ENCODE peak calls at places on chromosomes 13 and 19, in six cellular contexts. O, M, Z, B, I and Q are unnamed samples.

GRCh38 chr19:35851213-35852028 is 883 bp downstream of the NPHS1 start:
- DNase-seq in O (no peak), M (no peak), Z (no peak), B (no peak), I (no peak), Q (no peak)

GRCh38 chr13:44575741-44576395 is at the start of gene TSC22D1:
- DNase-seq in O (no peak), M (peak), Z (peak), B (peak), I (peak), Q (no peak)

GRCh38 chr19:38709119-38709518 is 35.2 kb downstream of the CAPN12 start:
- DNase-seq in O (no peak), M (no peak), Z (no peak), B (no peak), I (no peak), Q (no peak)

GRCh38 chr19:44282846-44283245 is 22.0 kb downstream of the ZNF235 start:
- DNase-seq in O (no peak), M (no peak), Z (no peak), B (no peak), I (no peak), Q (no peak)

GRCh38 chr13:97254809-97255208 is 32.7 kb downstream of the MBNL2 start:
- DNase-seq in O (no peak), M (no peak), Z (no peak), B (peak), I (no peak), Q (no peak)

GRCh38 chr13:113786262-113786841 is 27.3 kb downstream of the TMEM255B start:
- DNase-seq in O (no peak), M (no peak), Z (no peak), B (peak), I (no peak), Q (no peak)

GRCh38 chr13:33870046-33870668 is 52.2 kb downstream of the RFC3 start:
- DNase-seq in O (no peak), M (no peak), Z (no peak), B (no peak), I (no peak), Q (no peak)

GRCh38 chr13:20475927-20476691 is 49.5 kb downstream of the CRYL1 start:
- DNase-seq in O (peak), M (peak), Z (no peak), B (peak), I (no peak), Q (no peak)

GRCh38 chr19:30361721-30362120 is 10.5 kb upstream of the ZNF536 start:
- DNase-seq in O (no peak), M (no peak), Z (no peak), B (no peak), I (no peak), Q (no peak)

GRCh38 chr19:53132231-53132991 is at the start of gene ZNF415:
- DNase-seq in O (no peak), M (peak), Z (peak), B (peak), I (peak), Q (no peak)

GRCh38 chr13:109700176-109700575 is 86.2 kb downstream of the IRS2 start:
- DNase-seq in O (no peak), M (no peak), Z (peak), B (peak), I (no peak), Q (no peak)

GRCh38 chr19:40445945-40446784 is 2.0 kb upstream of the SERTAD3 start:
- DNase-seq in O (no peak), M (no peak), Z (no peak), B (no peak), I (no peak), Q (no peak)

GRCh38 chr19:17762505-17763229 is 11.4 kb downstream of the FCHO1 start:
- DNase-seq in O (no peak), M (no peak), Z (no peak), B (peak), I (no peak), Q (no peak)

GRCh38 chr19:8163781-8164180 is 14.4 kb upstream of the FBN3 start:
- DNase-seq in O (no peak), M (no peak), Z (no peak), B (no peak), I (no peak), Q (no peak)

GRCh38 chr19:4278926-4279529 is at the start of gene SHD:
- DNase-seq in O (no peak), M (no peak), Z (no peak), B (no peak), I (peak), Q (no peak)

GRCh38 chr13:42967660-42968059 is 24.4 kb downstream of the EPSTI1 start:
- DNase-seq in O (no peak), M (no peak), Z (no peak), B (no peak), I (no peak), Q (no peak)

GRCh38 chr19:391726-392374 is 17.1 kb downstream of the C2CD4C start:
- DNase-seq in O (no peak), M (no peak), Z (no peak), B (no peak), I (no peak), Q (no peak)

GRCh38 chr13:113457510-113457909 is 4.2 kb upstream of the ADPRHL1 start:
- DNase-seq in O (no peak), M (no peak), Z (no peak), B (no peak), I (no peak), Q (peak)

GRCh38 chr19:11381535-11382369 is 2.4 kb downstream of the EPOR start:
- DNase-seq in O (peak), M (peak), Z (peak), B (peak), I (no peak), Q (no peak)

GRCh38 chr13:26220575-26220974 is 1.5 kb downstream of the RNF6 start:
- DNase-seq in O (no peak), M (no peak), Z (no peak), B (peak), I (no peak), Q (no peak)